ENCODE peak calls at places on chromosomes 12 and 14, in seven cellular contexts. One of them, this sample, is unnamed.

GRCh38 chr12:32357601-32358249 is 41.6 kb upstream of the FGD4 start:
- DNase-seq in SK-N-SH: no peak
- DNase-seq in H1: no peak
- DNase-seq in HepG2: no peak
- DNase-seq in GM12878: no peak
- DNase-seq in K562: no peak
- DNase-seq in HCT116: no peak
- DNase-seq in this sample: peak

GRCh38 chr12:122681814-122682213 is 21.3 kb downstream of the HCAR2 start:
- DNase-seq in H1: no peak
- DNase-seq in K562: no peak
- DNase-seq in HepG2: no peak
- DNase-seq in HCT116: no peak
- DNase-seq in SK-N-SH: no peak
- DNase-seq in GM12878: peak
- DNase-seq in this sample: no peak

GRCh38 chr12:27828196-27828595 is 48.2 kb upstream of the MANSC4 start:
- DNase-seq in SK-N-SH: no peak
- DNase-seq in H1: no peak
- DNase-seq in HepG2: no peak
- DNase-seq in K562: no peak
- DNase-seq in GM12878: no peak
- DNase-seq in HCT116: no peak
- DNase-seq in this sample: no peak

GRCh38 chr14:97376310-97376709 is 579.1 kb downstream of the VRK1 start:
- DNase-seq in HepG2: no peak
- DNase-seq in K562: no peak
- DNase-seq in HCT116: no peak
- DNase-seq in H1: no peak
- DNase-seq in SK-N-SH: no peak
- DNase-seq in GM12878: no peak
- DNase-seq in this sample: no peak

GRCh38 chr12:117204146-117204545 is 13.9 kb upstream of the FBXO21 start:
- DNase-seq in GM12878: no peak
- DNase-seq in K562: no peak
- DNase-seq in H1: no peak
- DNase-seq in HCT116: no peak
- DNase-seq in SK-N-SH: peak
- DNase-seq in HepG2: no peak
- DNase-seq in this sample: no peak

GRCh38 chr14:73696466-73697390 is 17.5 kb downstream of the PNMA1 start:
- DNase-seq in GM12878: peak
- DNase-seq in H1: no peak
- DNase-seq in HepG2: peak
- DNase-seq in K562: no peak
- DNase-seq in SK-N-SH: no peak
- DNase-seq in HCT116: peak
- DNase-seq in this sample: no peak

GRCh38 chr12:117151195-117152031 is 38.9 kb downstream of the FBXO21 start:
- DNase-seq in HepG2: peak
- DNase-seq in GM12878: no peak
- DNase-seq in H1: peak
- DNase-seq in SK-N-SH: peak
- DNase-seq in HCT116: peak
- DNase-seq in K562: peak
- DNase-seq in this sample: peak

GRCh38 chr12:3453947-3454675 is 36.9 kb upstream of the PRMT8 start:
- DNase-seq in SK-N-SH: no peak
- DNase-seq in H1: no peak
- DNase-seq in HCT116: peak
- DNase-seq in K562: no peak
- DNase-seq in HepG2: no peak
- DNase-seq in GM12878: no peak
- DNase-seq in this sample: no peak

GRCh38 chr12:45034861-45035265 is 16.0 kb downstream of the DBX2 start:
- DNase-seq in HCT116: no peak
- DNase-seq in H1: no peak
- DNase-seq in GM12878: no peak
- DNase-seq in SK-N-SH: no peak
- DNase-seq in K562: no peak
- DNase-seq in HepG2: no peak
- DNase-seq in this sample: no peak

GRCh38 chr14:23629831-23630396 is 6.2 kb upstream of the DHRS2 start:
- DNase-seq in H1: no peak
- DNase-seq in SK-N-SH: no peak
- DNase-seq in HepG2: no peak
- DNase-seq in GM12878: no peak
- DNase-seq in K562: no peak
- DNase-seq in HCT116: no peak
- DNase-seq in this sample: no peak

GRCh38 chr14:50060871-50061663 is 55.3 kb downstream of the VCPKMT start:
- DNase-seq in HepG2: peak
- DNase-seq in GM12878: no peak
- DNase-seq in K562: peak
- DNase-seq in H1: no peak
- DNase-seq in SK-N-SH: peak
- DNase-seq in HCT116: no peak
- DNase-seq in this sample: no peak

GRCh38 chr14:62694075-62694474 is 351.2 kb downstream of the KCNH5 start:
- DNase-seq in K562: no peak
- DNase-seq in GM12878: no peak
- DNase-seq in SK-N-SH: no peak
- DNase-seq in HCT116: no peak
- DNase-seq in HepG2: no peak
- DNase-seq in H1: no peak
- DNase-seq in this sample: no peak

GRCh38 chr12:46024099-46024498 is 33.7 kb upstream of the SCAF11 start:
- DNase-seq in HepG2: no peak
- DNase-seq in HCT116: no peak
- DNase-seq in SK-N-SH: no peak
- DNase-seq in K562: no peak
- DNase-seq in GM12878: no peak
- DNase-seq in H1: no peak
- DNase-seq in this sample: no peak

GRCh38 chr14:65210118-65210826 is 108.0 kb upstream of the MAX start:
- DNase-seq in HCT116: no peak
- DNase-seq in H1: no peak
- DNase-seq in SK-N-SH: no peak
- DNase-seq in GM12878: peak
- DNase-seq in K562: no peak
- DNase-seq in HepG2: no peak
- DNase-seq in this sample: no peak

GRCh38 chr14:68998062-68998461 is 19.0 kb upstream of the ACTN1 start:
- DNase-seq in SK-N-SH: no peak
- DNase-seq in K562: no peak
- DNase-seq in HepG2: no peak
- DNase-seq in H1: no peak
- DNase-seq in HCT116: no peak
- DNase-seq in GM12878: no peak
- DNase-seq in this sample: no peak

GRCh38 chr14:21825147-21825743 is 151.6 kb upstream of the OR4E1 start:
- DNase-seq in GM12878: no peak
- DNase-seq in HCT116: peak
- DNase-seq in SK-N-SH: peak
- DNase-seq in K562: peak
- DNase-seq in H1: no peak
- DNase-seq in HepG2: peak
- DNase-seq in this sample: peak

GRCh38 chr12:60148109-60148508 is 552.3 kb downstream of the SLC16A7 start:
- DNase-seq in HepG2: no peak
- DNase-seq in SK-N-SH: no peak
- DNase-seq in K562: no peak
- DNase-seq in HCT116: no peak
- DNase-seq in GM12878: no peak
- DNase-seq in H1: no peak
- DNase-seq in this sample: no peak

GRCh38 chr12:123041042-123041531 is 60.6 kb downstream of the ARL6IP4 start:
- DNase-seq in HepG2: no peak
- DNase-seq in HCT116: no peak
- DNase-seq in K562: no peak
- DNase-seq in SK-N-SH: peak
- DNase-seq in H1: no peak
- DNase-seq in GM12878: no peak
- DNase-seq in this sample: no peak

GRCh38 chr12:81229718-81230117 is 151.8 kb downstream of the ACSS3 start:
- DNase-seq in GM12878: no peak
- DNase-seq in H1: no peak
- DNase-seq in K562: no peak
- DNase-seq in HCT116: no peak
- DNase-seq in HepG2: no peak
- DNase-seq in SK-N-SH: no peak
- DNase-seq in this sample: peak
- TF ChIP-seq JUND in GM12878: no peak
- TF ChIP-seq JUND in H1: no peak
- TF ChIP-seq JUND in K562: no peak
- TF ChIP-seq JUND in HCT116: no peak
- TF ChIP-seq JUND in HepG2: no peak
- TF ChIP-seq JUND in SK-N-SH: no peak
- TF ChIP-seq JUND in this sample: no peak

GRCh38 chr12:124396544-124397398 is 101.9 kb downstream of the RFLNA start:
- DNase-seq in HCT116: no peak
- DNase-seq in GM12878: no peak
- DNase-seq in SK-N-SH: peak
- DNase-seq in K562: peak
- DNase-seq in H1: no peak
- DNase-seq in HepG2: no peak
- DNase-seq in this sample: no peak

GRCh38 chr12:124399622-124400021 is 104.7 kb downstream of the RFLNA start:
- DNase-seq in K562: peak
- DNase-seq in SK-N-SH: peak
- DNase-seq in HepG2: peak
- DNase-seq in GM12878: no peak
- DNase-seq in H1: no peak
- DNase-seq in HCT116: no peak
- DNase-seq in this sample: peak

GRCh38 chr12:124398578-124399227 is 103.8 kb downstream of the RFLNA start:
- DNase-seq in SK-N-SH: no peak
- DNase-seq in GM12878: no peak
- DNase-seq in HepG2: no peak
- DNase-seq in HCT116: no peak
- DNase-seq in H1: no peak
- DNase-seq in K562: no peak
- DNase-seq in this sample: no peak

GRCh38 chr12:124397399-124397679 is 102.4 kb downstream of the RFLNA start:
- DNase-seq in HepG2: no peak
- DNase-seq in HCT116: no peak
- DNase-seq in SK-N-SH: peak
- DNase-seq in H1: no peak
- DNase-seq in GM12878: no peak
- DNase-seq in K562: no peak
- DNase-seq in this sample: no peak

GRCh38 chr12:124397807-124398577 is 103.1 kb downstream of the RFLNA start:
- DNase-seq in K562: no peak
- DNase-seq in H1: no peak
- DNase-seq in SK-N-SH: no peak
- DNase-seq in GM12878: no peak
- DNase-seq in HCT116: no peak
- DNase-seq in HepG2: no peak
- DNase-seq in this sample: peak
- TF ChIP-seq JUND in K562: no peak
- TF ChIP-seq JUND in H1: no peak
- TF ChIP-seq JUND in SK-N-SH: no peak
- TF ChIP-seq JUND in GM12878: no peak
- TF ChIP-seq JUND in HCT116: no peak
- TF ChIP-seq JUND in HepG2: no peak
- TF ChIP-seq JUND in this sample: no peak

GRCh38 chr12:107967170-107967569 is 161.9 kb upstream of the WSCD2 start:
- DNase-seq in GM12878: no peak
- DNase-seq in K562: no peak
- DNase-seq in HepG2: no peak
- DNase-seq in H1: no peak
- DNase-seq in HCT116: no peak
- DNase-seq in SK-N-SH: no peak
- DNase-seq in this sample: no peak
- TF ChIP-seq JUND in GM12878: no peak
- TF ChIP-seq JUND in K562: no peak
- TF ChIP-seq JUND in HepG2: no peak
- TF ChIP-seq JUND in H1: no peak
- TF ChIP-seq JUND in HCT116: no peak
- TF ChIP-seq JUND in SK-N-SH: no peak
- TF ChIP-seq JUND in this sample: no peak

DNA sequence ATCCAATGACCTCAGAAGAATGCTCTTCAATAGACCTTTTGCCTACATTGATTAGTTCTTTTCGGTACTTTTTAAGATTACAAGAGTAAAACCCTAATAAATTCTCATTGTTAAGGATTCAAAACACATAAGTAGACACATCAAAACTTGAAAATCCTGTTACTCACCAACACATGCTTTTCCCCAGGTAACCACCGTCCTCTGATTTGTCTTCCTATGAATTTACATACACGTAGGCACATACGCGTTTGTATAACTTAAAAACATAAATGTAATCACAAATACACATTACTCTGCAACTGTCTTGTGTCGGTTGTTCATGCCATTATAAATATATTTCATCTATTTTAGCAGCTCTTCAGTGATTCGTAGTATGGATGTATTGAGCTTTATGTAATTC is 910 bp upstream of the WASHC4 start:
- DNase-seq in HCT116: no peak
- DNase-seq in SK-N-SH: no peak
- DNase-seq in GM12878: no peak
- DNase-seq in K562: no peak
- DNase-seq in HepG2: no peak
- DNase-seq in H1: no peak
- DNase-seq in this sample: no peak
- TF ChIP-seq JUND in HCT116: peak
- TF ChIP-seq JUND in SK-N-SH: no peak
- TF ChIP-seq JUND in GM12878: no peak
- TF ChIP-seq JUND in K562: no peak
- TF ChIP-seq JUND in HepG2: no peak
- TF ChIP-seq JUND in H1: no peak
- TF ChIP-seq JUND in this sample: no peak

GRCh38 chr12:64618953-64619590 is 8.8 kb downstream of the RASSF3 start:
- DNase-seq in SK-N-SH: no peak
- DNase-seq in H1: no peak
- DNase-seq in HCT116: no peak
- DNase-seq in HepG2: no peak
- DNase-seq in GM12878: peak
- DNase-seq in K562: no peak
- DNase-seq in this sample: no peak
- TF ChIP-seq JUND in SK-N-SH: no peak
- TF ChIP-seq JUND in H1: no peak
- TF ChIP-seq JUND in HCT116: no peak
- TF ChIP-seq JUND in HepG2: no peak
- TF ChIP-seq JUND in GM12878: no peak
- TF ChIP-seq JUND in K562: peak
- TF ChIP-seq JUND in this sample: no peak